ENCODE peak calls at places on chromosomes 13 and 19, in five cellular contexts. One of them, this sample, is unnamed.

GRCh38 chr13:42102961-42103688 is 54.7 kb downstream of the DGKH start:
- DNase-seq in GM20000: no peak
- DNase-seq in type B pancreatic cell: no peak
- DNase-seq in fibroblast of pulmonary artery: no peak
- DNase-seq in progenitor cell of endocrine pancreas: no peak
- DNase-seq in this sample: no peak

GRCh38 chr19:10339380-10339960 is at the start of gene ICAM3:
- DNase-seq in progenitor cell of endocrine pancreas: no peak
- DNase-seq in fibroblast of pulmonary artery: no peak
- DNase-seq in GM20000: peak
- DNase-seq in type B pancreatic cell: no peak
- DNase-seq in this sample: peak

GRCh38 chr13:99916366-99917103 is 55.0 kb downstream of the ZIC5 start:
- DNase-seq in GM20000: peak
- DNase-seq in type B pancreatic cell: no peak
- DNase-seq in progenitor cell of endocrine pancreas: no peak
- DNase-seq in fibroblast of pulmonary artery: peak
- DNase-seq in this sample: peak

GRCh38 chr19:53878786-53879144 is 3.2 kb upstream of the PRKCG start:
- DNase-seq in progenitor cell of endocrine pancreas: no peak
- DNase-seq in fibroblast of pulmonary artery: no peak
- DNase-seq in type B pancreatic cell: no peak
- DNase-seq in GM20000: no peak
- DNase-seq in this sample: no peak

GRCh38 chr19:18488838-18489626 is 32.8 kb downstream of the ELL start:
- DNase-seq in progenitor cell of endocrine pancreas: peak
- DNase-seq in GM20000: no peak
- DNase-seq in type B pancreatic cell: no peak
- DNase-seq in fibroblast of pulmonary artery: no peak
- DNase-seq in this sample: no peak

GRCh38 chr19:18023596-18024212 is 15.7 kb downstream of the ARRDC2 start:
- DNase-seq in progenitor cell of endocrine pancreas: no peak
- DNase-seq in GM20000: no peak
- DNase-seq in type B pancreatic cell: no peak
- DNase-seq in fibroblast of pulmonary artery: peak
- DNase-seq in this sample: peak

GRCh38 chr13:61170791-61171330 is 244.8 kb downstream of the PCDH20 start:
- DNase-seq in type B pancreatic cell: no peak
- DNase-seq in fibroblast of pulmonary artery: no peak
- DNase-seq in GM20000: no peak
- DNase-seq in progenitor cell of endocrine pancreas: no peak
- DNase-seq in this sample: no peak

GRCh38 chr13:79560954-79561353 is 80.0 kb downstream of the NDFIP2 start:
- DNase-seq in GM20000: no peak
- DNase-seq in fibroblast of pulmonary artery: no peak
- DNase-seq in progenitor cell of endocrine pancreas: no peak
- DNase-seq in type B pancreatic cell: no peak
- DNase-seq in this sample: no peak

GRCh38 chr13:51760592-51760991 is 43.4 kb downstream of the DHRS12 start:
- DNase-seq in type B pancreatic cell: no peak
- DNase-seq in progenitor cell of endocrine pancreas: no peak
- DNase-seq in fibroblast of pulmonary artery: no peak
- DNase-seq in GM20000: no peak
- DNase-seq in this sample: no peak

GRCh38 chr19:47239610-47240296 is 8.8 kb upstream of the BBC3 start:
- DNase-seq in fibroblast of pulmonary artery: peak
- DNase-seq in progenitor cell of endocrine pancreas: peak
- DNase-seq in type B pancreatic cell: no peak
- DNase-seq in GM20000: peak
- DNase-seq in this sample: peak

GRCh38 chr13:80604094-80604493 is 263.2 kb upstream of the SPRY2 start:
- DNase-seq in GM20000: no peak
- DNase-seq in type B pancreatic cell: no peak
- DNase-seq in progenitor cell of endocrine pancreas: no peak
- DNase-seq in fibroblast of pulmonary artery: peak
- DNase-seq in this sample: no peak

GRCh38 chr19:10027158-10027997 is 14.1 kb downstream of the RDH8 start:
- DNase-seq in fibroblast of pulmonary artery: peak
- DNase-seq in type B pancreatic cell: peak
- DNase-seq in GM20000: peak
- DNase-seq in progenitor cell of endocrine pancreas: peak
- DNase-seq in this sample: peak

GRCh38 chr19:13717194-13717643 is 47.1 kb upstream of the MRI1 start:
- DNase-seq in fibroblast of pulmonary artery: no peak
- DNase-seq in GM20000: no peak
- DNase-seq in progenitor cell of endocrine pancreas: no peak
- DNase-seq in type B pancreatic cell: no peak
- DNase-seq in this sample: no peak

GRCh38 chr19:23996549-23996948 is 81.9 kb downstream of the ZNF726 start:
- DNase-seq in fibroblast of pulmonary artery: no peak
- DNase-seq in type B pancreatic cell: no peak
- DNase-seq in GM20000: no peak
- DNase-seq in progenitor cell of endocrine pancreas: no peak
- DNase-seq in this sample: peak

GRCh38 chr13:27341616-27342015 is 71.0 kb downstream of the RASL11A start:
- DNase-seq in fibroblast of pulmonary artery: peak
- DNase-seq in type B pancreatic cell: no peak
- DNase-seq in progenitor cell of endocrine pancreas: no peak
- DNase-seq in GM20000: no peak
- DNase-seq in this sample: no peak

GRCh38 chr13:100044936-100045335 is 44.0 kb upstream of the PCCA start:
- DNase-seq in type B pancreatic cell: no peak
- DNase-seq in GM20000: no peak
- DNase-seq in progenitor cell of endocrine pancreas: no peak
- DNase-seq in fibroblast of pulmonary artery: no peak
- DNase-seq in this sample: no peak

GRCh38 chr19:8212916-8213315 is 3.7 kb downstream of the CERS4 start:
- DNase-seq in progenitor cell of endocrine pancreas: no peak
- DNase-seq in fibroblast of pulmonary artery: no peak
- DNase-seq in type B pancreatic cell: no peak
- DNase-seq in GM20000: no peak
- DNase-seq in this sample: no peak

GRCh38 chr13:24683833-24684599 is 3.8 kb downstream of the ATP12A start:
- DNase-seq in progenitor cell of endocrine pancreas: peak
- DNase-seq in GM20000: peak
- DNase-seq in fibroblast of pulmonary artery: peak
- DNase-seq in type B pancreatic cell: no peak
- DNase-seq in this sample: peak

GRCh38 chr13:112728375-112729126 is 38.7 kb downstream of the ATP11A start:
- DNase-seq in GM20000: no peak
- DNase-seq in progenitor cell of endocrine pancreas: no peak
- DNase-seq in type B pancreatic cell: no peak
- DNase-seq in fibroblast of pulmonary artery: no peak
- DNase-seq in this sample: no peak

GRCh38 chr19:12112238-12112637 is 27.9 kb downstream of the ZNF20 start:
- DNase-seq in type B pancreatic cell: no peak
- DNase-seq in progenitor cell of endocrine pancreas: no peak
- DNase-seq in fibroblast of pulmonary artery: no peak
- DNase-seq in GM20000: no peak
- DNase-seq in this sample: no peak

GRCh38 chr13:22461854-22462565 is 718.8 kb upstream of the SGCG start:
- DNase-seq in GM20000: no peak
- DNase-seq in fibroblast of pulmonary artery: no peak
- DNase-seq in progenitor cell of endocrine pancreas: no peak
- DNase-seq in type B pancreatic cell: no peak
- DNase-seq in this sample: no peak

GRCh38 chr19:3725640-3726310 is 17.6 kb downstream of the TJP3 start:
- DNase-seq in progenitor cell of endocrine pancreas: no peak
- DNase-seq in fibroblast of pulmonary artery: no peak
- DNase-seq in type B pancreatic cell: no peak
- DNase-seq in GM20000: no peak
- DNase-seq in this sample: no peak

GRCh38 chr19:22052644-22053013 is 345 bp downstream of the ZNF257 start:
- DNase-seq in fibroblast of pulmonary artery: peak
- DNase-seq in type B pancreatic cell: peak
- DNase-seq in GM20000: no peak
- DNase-seq in progenitor cell of endocrine pancreas: no peak
- DNase-seq in this sample: no peak

GRCh38 chr19:18898533-18899408 is 2.8 kb upstream of the CERS1 start:
- DNase-seq in type B pancreatic cell: no peak
- DNase-seq in fibroblast of pulmonary artery: no peak
- DNase-seq in progenitor cell of endocrine pancreas: no peak
- DNase-seq in GM20000: no peak
- DNase-seq in this sample: no peak

GRCh38 chr19:43781630-43782310 is 997 bp upstream of the KCNN4 start:
- DNase-seq in GM20000: no peak
- DNase-seq in progenitor cell of endocrine pancreas: no peak
- DNase-seq in fibroblast of pulmonary artery: no peak
- DNase-seq in type B pancreatic cell: no peak
- DNase-seq in this sample: peak

GRCh38 chr13:86862137-86862536 is 809.0 kb upstream of the SLITRK5 start:
- DNase-seq in GM20000: no peak
- DNase-seq in fibroblast of pulmonary artery: no peak
- DNase-seq in progenitor cell of endocrine pancreas: no peak
- DNase-seq in type B pancreatic cell: no peak
- DNase-seq in this sample: no peak

GRCh38 chr19:40253611-40254092 is 27.2 kb upstream of the CCNP start:
- DNase-seq in progenitor cell of endocrine pancreas: no peak
- DNase-seq in fibroblast of pulmonary artery: no peak
- DNase-seq in GM20000: no peak
- DNase-seq in type B pancreatic cell: no peak
- DNase-seq in this sample: no peak

GRCh38 chr13:111099292-111099691 is 15.8 kb upstream of the ARHGEF7 start:
- DNase-seq in type B pancreatic cell: no peak
- DNase-seq in GM20000: no peak
- DNase-seq in fibroblast of pulmonary artery: no peak
- DNase-seq in progenitor cell of endocrine pancreas: no peak
- DNase-seq in this sample: no peak
- TF ChIP-seq CTCF in type B pancreatic cell: no peak
- TF ChIP-seq CTCF in GM20000: no peak
- TF ChIP-seq CTCF in fibroblast of pulmonary artery: no peak
- TF ChIP-seq CTCF in progenitor cell of endocrine pancreas: no peak
- TF ChIP-seq CTCF in this sample: no peak

GRCh38 chr19:16180611-16181010 is 4.6 kb upstream of the FAM32A start:
- DNase-seq in fibroblast of pulmonary artery: peak
- DNase-seq in GM20000: no peak
- DNase-seq in type B pancreatic cell: no peak
- DNase-seq in progenitor cell of endocrine pancreas: no peak
- DNase-seq in this sample: no peak

GRCh38 chr19:16184665-16185122 is 516 bp upstream of the FAM32A start:
- DNase-seq in fibroblast of pulmonary artery: no peak
- DNase-seq in GM20000: no peak
- DNase-seq in progenitor cell of endocrine pancreas: no peak
- DNase-seq in type B pancreatic cell: no peak
- DNase-seq in this sample: no peak

GRCh38 chr19:16185925-16186234 is 670 bp downstream of the FAM32A start:
- DNase-seq in progenitor cell of endocrine pancreas: no peak
- DNase-seq in type B pancreatic cell: no peak
- DNase-seq in GM20000: no peak
- DNase-seq in fibroblast of pulmonary artery: no peak
- DNase-seq in this sample: peak

GRCh38 chr19:16188521-16188920 is 3.3 kb downstream of the FAM32A start:
- DNase-seq in progenitor cell of endocrine pancreas: no peak
- DNase-seq in type B pancreatic cell: no peak
- DNase-seq in fibroblast of pulmonary artery: no peak
- DNase-seq in GM20000: no peak
- DNase-seq in this sample: no peak

GRCh38 chr19:16185123-16185924 is at the start of gene FAM32A:
- DNase-seq in GM20000: peak
- DNase-seq in type B pancreatic cell: peak
- DNase-seq in fibroblast of pulmonary artery: peak
- DNase-seq in progenitor cell of endocrine pancreas: peak
- DNase-seq in this sample: peak
- TF ChIP-seq CTCF in GM20000: peak
- TF ChIP-seq CTCF in type B pancreatic cell: peak
- TF ChIP-seq CTCF in fibroblast of pulmonary artery: no peak
- TF ChIP-seq CTCF in progenitor cell of endocrine pancreas: peak
- TF ChIP-seq CTCF in this sample: peak

GRCh38 chr13:114065926-114066774 is 66.3 kb downstream of the RASA3 start:
- DNase-seq in progenitor cell of endocrine pancreas: no peak
- DNase-seq in type B pancreatic cell: no peak
- DNase-seq in fibroblast of pulmonary artery: no peak
- DNase-seq in GM20000: no peak
- DNase-seq in this sample: peak

GRCh38 chr13:114066956-114067355 is 65.5 kb downstream of the RASA3 start:
- DNase-seq in type B pancreatic cell: no peak
- DNase-seq in progenitor cell of endocrine pancreas: no peak
- DNase-seq in fibroblast of pulmonary artery: no peak
- DNase-seq in GM20000: no peak
- DNase-seq in this sample: no peak

GRCh38 chr13:114064516-114065140 is 67.8 kb downstream of the RASA3 start:
- DNase-seq in GM20000: no peak
- DNase-seq in type B pancreatic cell: no peak
- DNase-seq in fibroblast of pulmonary artery: peak
- DNase-seq in progenitor cell of endocrine pancreas: no peak
- DNase-seq in this sample: no peak

GRCh38 chr13:114063545-114064515 is 68.6 kb downstream of the RASA3 start:
- DNase-seq in progenitor cell of endocrine pancreas: no peak
- DNase-seq in type B pancreatic cell: no peak
- DNase-seq in fibroblast of pulmonary artery: peak
- DNase-seq in GM20000: no peak
- DNase-seq in this sample: peak

DNA sequence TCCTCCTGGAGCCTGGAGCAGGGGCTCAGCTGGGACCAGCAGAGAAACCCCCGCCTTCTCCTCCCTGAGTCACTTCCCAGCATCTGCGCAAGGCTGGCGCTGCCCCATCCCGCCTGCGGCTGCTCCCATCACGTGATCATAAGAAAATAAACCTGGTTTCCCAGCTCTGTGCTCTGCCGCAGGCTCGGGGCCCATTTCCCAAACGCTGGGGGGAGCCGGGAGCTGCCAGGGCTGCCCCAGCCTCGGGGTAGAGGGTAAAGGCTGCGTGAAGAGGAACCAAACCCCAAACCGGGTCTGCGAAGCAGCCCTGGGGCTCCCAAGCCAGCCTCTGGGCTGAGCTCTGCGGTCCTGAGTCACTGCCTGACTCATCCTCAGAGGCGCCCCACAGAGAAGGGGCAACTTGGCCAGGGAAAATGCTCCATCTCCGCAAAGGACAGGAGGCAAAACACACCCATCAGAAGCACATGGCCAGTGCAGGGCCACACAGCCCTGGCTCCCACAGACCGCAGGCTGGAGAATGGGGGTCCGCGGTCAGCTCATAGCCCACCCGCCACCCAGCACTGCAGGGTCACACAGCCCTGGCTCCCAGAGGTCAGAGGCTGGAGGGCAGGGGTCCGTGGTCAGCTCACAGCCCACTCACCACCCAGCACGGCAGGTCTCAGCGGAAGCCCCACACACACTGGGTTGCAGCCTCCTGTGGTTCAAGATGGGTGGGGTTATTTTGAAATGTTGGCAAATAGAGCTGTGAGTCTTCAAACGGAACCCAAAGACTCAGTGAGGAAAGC is 67.1 kb downstream of the RASA3 start:
- DNase-seq in progenitor cell of endocrine pancreas: no peak
- DNase-seq in fibroblast of pulmonary artery: peak
- DNase-seq in GM20000: peak
- DNase-seq in type B pancreatic cell: no peak
- DNase-seq in this sample: peak
- TF ChIP-seq CTCF in progenitor cell of endocrine pancreas: no peak
- TF ChIP-seq CTCF in fibroblast of pulmonary artery: no peak
- TF ChIP-seq CTCF in GM20000: no peak
- TF ChIP-seq CTCF in type B pancreatic cell: no peak
- TF ChIP-seq CTCF in this sample: no peak

DNA sequence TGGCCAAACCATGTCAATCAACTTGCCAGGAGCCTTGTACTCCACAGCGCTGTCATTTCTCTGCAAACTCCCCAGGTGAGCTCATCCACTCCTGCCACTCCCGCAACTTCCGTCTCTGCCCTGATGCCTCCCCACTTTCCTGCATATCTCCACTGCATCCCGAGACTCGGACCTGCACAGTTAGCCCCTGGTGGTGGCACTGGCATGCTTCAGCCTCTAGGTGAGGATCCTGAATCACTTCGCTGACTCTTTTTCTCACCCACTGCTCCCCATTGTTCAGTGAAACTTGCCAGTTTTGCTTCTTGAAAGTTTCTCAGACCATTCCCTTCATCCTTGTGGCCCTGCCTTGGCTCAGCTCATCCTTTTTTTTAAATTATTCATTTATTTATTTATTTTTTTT is 3.4 kb upstream of the CTU1 start:
- DNase-seq in progenitor cell of endocrine pancreas: no peak
- DNase-seq in fibroblast of pulmonary artery: peak
- DNase-seq in type B pancreatic cell: no peak
- DNase-seq in GM20000: no peak
- DNase-seq in this sample: no peak
- TF ChIP-seq CTCF in progenitor cell of endocrine pancreas: peak
- TF ChIP-seq CTCF in fibroblast of pulmonary artery: peak
- TF ChIP-seq CTCF in type B pancreatic cell: peak
- TF ChIP-seq CTCF in GM20000: no peak
- TF ChIP-seq CTCF in this sample: peak